ENCODE peak calls at places on chromosomes 13 and 19, in seven cellular contexts. O is skeletal muscle cell, J is type B pancreatic cell, D is non-pigmented ciliary epithelial cell, Z is neuronal stem cell, U is GM20000, I is cerebellum. R is an unnamed sample.

GRCh38 chr19:43798546-43799409 is 3.5 kb downstream of the LYPD5 start:
- DNase-seq in O (no peak), J (no peak), D (no peak), Z (no peak), U (peak; percentile 27), I (peak; percentile 35), R (no peak)

GRCh38 chr13:50419896-50420295 is 404.7 kb downstream of the KCNRG start:
- DNase-seq in O (no peak), J (no peak), D (no peak), Z (no peak), U (no peak), I (no peak), R (no peak)

GRCh38 chr19:51699170-51699569 is 6.0 kb downstream of the SPACA6 start:
- DNase-seq in O (no peak), J (no peak), D (no peak), Z (no peak), U (no peak), I (no peak), R (no peak)

GRCh38 chr13:93476175-93476574 is 249.6 kb downstream of the GPC6 start:
- DNase-seq in O (peak; percentile 85), J (no peak), D (peak; percentile 63), Z (no peak), U (no peak), I (no peak), R (peak; percentile 80)

GRCh38 chr19:12828494-12828893 is 5.9 kb downstream of the RTBDN start:
- DNase-seq in O (no peak), J (no peak), D (no peak), Z (no peak), U (peak; percentile 56), I (peak; percentile 77), R (no peak)

GRCh38 chr19:48252625-48253024 is 3.1 kb downstream of the CARD8 start:
- DNase-seq in O (no peak), J (no peak), D (no peak), Z (no peak), U (no peak), I (no peak), R (no peak)

GRCh38 chr19:556611-557382 is 12.9 kb downstream of the GZMM start:
- DNase-seq in O (no peak), J (no peak), D (no peak), Z (no peak), U (no peak), I (no peak), R (no peak)

GRCh38 chr13:23322353-23323336 is 110.9 kb downstream of the SACS start:
- DNase-seq in O (no peak), J (no peak), D (no peak), Z (no peak), U (no peak), I (no peak), R (peak; percentile 8)

GRCh38 chr19:51548891-51549305 is 17.4 kb upstream of the SIGLEC6 start:
- DNase-seq in O (no peak), J (no peak), D (no peak), Z (no peak), U (no peak), I (no peak), R (no peak)

GRCh38 chr13:72458701-72459100 is 268.7 kb downstream of the MZT1 start:
- DNase-seq in O (peak; percentile 11), J (no peak), D (no peak), Z (no peak), U (no peak), I (no peak), R (peak; percentile 0)

GRCh38 chr13:70391678-70392077 is 283.4 kb upstream of the KLHL1 start:
- DNase-seq in O (no peak), J (no peak), D (no peak), Z (no peak), U (no peak), I (no peak), R (no peak)

GRCh38 chr19:18173572-18174294 is at the start of gene IFI30:
- DNase-seq in O (no peak), J (no peak), D (no peak), Z (no peak), U (peak; percentile 86), I (no peak), R (no peak)

GRCh38 chr13:41418027-41418426 is 39.3 kb upstream of the RGCC start:
- DNase-seq in O (peak; percentile 31), J (no peak), D (peak; percentile 90), Z (no peak), U (no peak), I (no peak), R (peak; percentile 95)

GRCh38 chr19:35249146-35249847 is 495 bp downstream of the LSR start:
- DNase-seq in O (no peak), J (peak; percentile 64), D (no peak), Z (no peak), U (peak; percentile 45), I (no peak), R (no peak)

GRCh38 chr13:27374650-27375049 is 49.8 kb upstream of the GTF3A start:
- DNase-seq in O (peak; percentile 53), J (no peak), D (peak; percentile 52), Z (peak; percentile 51), U (peak; percentile 71), I (peak; percentile 67), R (peak; percentile 80)

GRCh38 chr13:100818706-100819105 is 144.1 kb upstream of the TMTC4 start:
- DNase-seq in O (no peak), J (no peak), D (no peak), Z (no peak), U (no peak), I (no peak), R (no peak)

R was measured in AG10803.